ENCODE peak calls at places on chromosomes 3 and 15, in ten cellular contexts. U, K, N, W, V, S, X, Z, L and D are unnamed samples.

GRCh38 chr15:65349338-65349737 is 28.5 kb downstream of the IGDCC3 start:
- DNase-seq in U (no peak), K (no peak), N (no peak), W (no peak), V (no peak), S (no peak), X (no peak), Z (no peak), L (no peak), D (no peak)

GRCh38 chr3:72887723-72888545 is at the start of gene GXYLT2:
- DNase-seq in U (peak), K (peak), N (peak), W (no peak), V (peak), S (peak), X (peak), Z (no peak), L (no peak), D (peak)

GRCh38 chr3:160401301-160402095 is 2.0 kb downstream of the SMC4 start:
- DNase-seq in U (no peak), K (peak), N (peak), W (peak), V (peak), S (no peak), X (peak), Z (no peak), L (peak), D (peak)

GRCh38 chr15:47504624-47505256 is 212.6 kb upstream of the SEMA6D start:
- DNase-seq in U (peak), K (no peak), N (no peak), W (no peak), V (no peak), S (no peak), X (no peak), Z (no peak), L (no peak), D (no peak)

GRCh38 chr3:147838650-147839049 is 429.5 kb downstream of the ZIC1 start:
- DNase-seq in U (no peak), K (no peak), N (peak), W (no peak), V (no peak), S (no peak), X (no peak), Z (no peak), L (no peak), D (no peak)

GRCh38 chr15:63983071-63983711 is 63.1 kb downstream of the DAPK2 start:
- DNase-seq in U (no peak), K (peak), N (no peak), W (no peak), V (no peak), S (no peak), X (peak), Z (peak), L (no peak), D (no peak)

GRCh38 chr15:29972051-29972450 is 110.7 kb upstream of the GOLGA8J start:
- DNase-seq in U (no peak), K (no peak), N (no peak), W (no peak), V (no peak), S (no peak), X (no peak), Z (no peak), L (no peak), D (no peak)

GRCh38 chr3:48157215-48157840 is 30.9 kb downstream of the CDC25A start:
- DNase-seq in U (no peak), K (no peak), N (peak), W (no peak), V (peak), S (no peak), X (no peak), Z (no peak), L (no peak), D (no peak)

GRCh38 chr3:18669374-18669773 is 244.2 kb upstream of the SATB1 start:
- DNase-seq in U (no peak), K (no peak), N (no peak), W (no peak), V (no peak), S (no peak), X (no peak), Z (no peak), L (no peak), D (no peak)

GRCh38 chr3:66633982-66634381 is 133.2 kb upstream of the LRIG1 start:
- DNase-seq in U (no peak), K (no peak), N (no peak), W (no peak), V (no peak), S (no peak), X (no peak), Z (no peak), L (no peak), D (no peak)

GRCh38 chr3:55065331-55065730 is 137.5 kb upstream of the LRTM1 start:
- DNase-seq in U (no peak), K (no peak), N (no peak), W (no peak), V (no peak), S (no peak), X (no peak), Z (no peak), L (no peak), D (no peak)

GRCh38 chr3:11989383-11990050 is 14.7 kb upstream of the SYN2 start:
- DNase-seq in U (no peak), K (no peak), N (no peak), W (no peak), V (peak), S (no peak), X (no peak), Z (no peak), L (no peak), D (no peak)

GRCh38 chr3:18423401-18424212 is 1.5 kb downstream of the SATB1 start:
- DNase-seq in U (peak), K (peak), N (peak), W (no peak), V (peak), S (peak), X (peak), Z (no peak), L (no peak), D (peak)

GRCh38 chr3:70982274-70982673 is 601.3 kb downstream of the FOXP1 start:
- DNase-seq in U (no peak), K (no peak), N (peak), W (no peak), V (peak), S (no peak), X (peak), Z (no peak), L (no peak), D (peak)

GRCh38 chr3:5016218-5017161 is 37.3 kb downstream of the BHLHE40 start:
- DNase-seq in U (no peak), K (peak), N (peak), W (no peak), V (no peak), S (no peak), X (peak), Z (no peak), L (peak), D (no peak)

GRCh38 chr3:177168431-177168830 is 28.9 kb downstream of the TBL1XR1 start:
- DNase-seq in U (no peak), K (no peak), N (no peak), W (no peak), V (no peak), S (no peak), X (no peak), Z (no peak), L (no peak), D (no peak)